ENCODE peak calls at places on chromosomes 11 and 22, in eight cellular contexts. One of them, this sample, is unnamed.

GRCh38 chr22:45317551-45318167 is 7.9 kb downstream of the FAM118A start:
- DNase-seq in NAMALWA: no peak
- DNase-seq in H9: peak; percentile 63
- DNase-seq in EL: peak; percentile 20
- DNase-seq in NCI-H510A treated with DMSO at 0.1 percent for 48 hours: peak; percentile 12
- DNase-seq in CD8-positive, alpha-beta memory T cell: no peak
- DNase-seq in GOT3: peak; percentile 24
- DNase-seq in activated CD4-positive, alpha-beta T cell treated with anti-CD3 and anti-CD28 coated beads for 24 hours: no peak
- DNase-seq in this sample: no peak

GRCh38 chr22:35892192-35892591 is 136.4 kb downstream of the RBFOX2 start:
- DNase-seq in NAMALWA: no peak
- DNase-seq in H9: no peak
- DNase-seq in EL: peak; percentile 80
- DNase-seq in NCI-H510A treated with DMSO at 0.1 percent for 48 hours: no peak
- DNase-seq in CD8-positive, alpha-beta memory T cell: no peak
- DNase-seq in GOT3: no peak
- DNase-seq in activated CD4-positive, alpha-beta T cell treated with anti-CD3 and anti-CD28 coated beads for 24 hours: no peak
- DNase-seq in this sample: no peak

GRCh38 chr11:114964676-114965214 is 286.4 kb downstream of the NXPE2 start:
- DNase-seq in NAMALWA: no peak
- DNase-seq in H9: no peak
- DNase-seq in EL: no peak
- DNase-seq in NCI-H510A treated with DMSO at 0.1 percent for 48 hours: no peak
- DNase-seq in CD8-positive, alpha-beta memory T cell: no peak
- DNase-seq in GOT3: no peak
- DNase-seq in activated CD4-positive, alpha-beta T cell treated with anti-CD3 and anti-CD28 coated beads for 24 hours: no peak
- DNase-seq in this sample: no peak

GRCh38 chr11:128291835-128292234 is 295.5 kb downstream of the ETS1 start:
- DNase-seq in NAMALWA: peak; percentile 67
- DNase-seq in H9: no peak
- DNase-seq in EL: no peak
- DNase-seq in NCI-H510A treated with DMSO at 0.1 percent for 48 hours: peak; percentile 16
- DNase-seq in CD8-positive, alpha-beta memory T cell: peak; percentile 53
- DNase-seq in GOT3: no peak
- DNase-seq in activated CD4-positive, alpha-beta T cell treated with anti-CD3 and anti-CD28 coated beads for 24 hours: no peak
- DNase-seq in this sample: peak; percentile 53

GRCh38 chr11:98365185-98365584 is 655.6 kb upstream of the CNTN5 start:
- DNase-seq in NAMALWA: no peak
- DNase-seq in H9: no peak
- DNase-seq in EL: no peak
- DNase-seq in NCI-H510A treated with DMSO at 0.1 percent for 48 hours: no peak
- DNase-seq in CD8-positive, alpha-beta memory T cell: no peak
- DNase-seq in GOT3: no peak
- DNase-seq in activated CD4-positive, alpha-beta T cell treated with anti-CD3 and anti-CD28 coated beads for 24 hours: no peak
- DNase-seq in this sample: no peak

GRCh38 chr11:27720277-27720830 is 20.1 kb upstream of the BDNF start:
- DNase-seq in NAMALWA: no peak
- DNase-seq in H9: peak; percentile 80
- DNase-seq in EL: peak; percentile 67
- DNase-seq in NCI-H510A treated with DMSO at 0.1 percent for 48 hours: no peak
- DNase-seq in CD8-positive, alpha-beta memory T cell: no peak
- DNase-seq in GOT3: no peak
- DNase-seq in activated CD4-positive, alpha-beta T cell treated with anti-CD3 and anti-CD28 coated beads for 24 hours: no peak
- DNase-seq in this sample: no peak

GRCh38 chr22:24772493-24773220 is 1.9 kb downstream of the PIWIL3 start:
- DNase-seq in NAMALWA: no peak
- DNase-seq in H9: peak; percentile 79
- DNase-seq in EL: peak; percentile 58
- DNase-seq in NCI-H510A treated with DMSO at 0.1 percent for 48 hours: peak; percentile 21
- DNase-seq in CD8-positive, alpha-beta memory T cell: no peak
- DNase-seq in GOT3: no peak
- DNase-seq in activated CD4-positive, alpha-beta T cell treated with anti-CD3 and anti-CD28 coated beads for 24 hours: no peak
- DNase-seq in this sample: no peak

GRCh38 chr22:46150615-46151423 is 493 bp downstream of the PPARA start:
- DNase-seq in NAMALWA: peak; percentile 60
- DNase-seq in H9: peak; percentile 34
- DNase-seq in EL: no peak
- DNase-seq in NCI-H510A treated with DMSO at 0.1 percent for 48 hours: no peak
- DNase-seq in CD8-positive, alpha-beta memory T cell: peak; percentile 56
- DNase-seq in GOT3: no peak
- DNase-seq in activated CD4-positive, alpha-beta T cell treated with anti-CD3 and anti-CD28 coated beads for 24 hours: peak; percentile 15
- DNase-seq in this sample: peak; percentile 56

GRCh38 chr22:22210375-22210774 is 34.2 kb upstream of the VPREB1 start:
- DNase-seq in NAMALWA: no peak
- DNase-seq in H9: no peak
- DNase-seq in EL: peak; percentile 59
- DNase-seq in NCI-H510A treated with DMSO at 0.1 percent for 48 hours: no peak
- DNase-seq in CD8-positive, alpha-beta memory T cell: no peak
- DNase-seq in GOT3: no peak
- DNase-seq in activated CD4-positive, alpha-beta T cell treated with anti-CD3 and anti-CD28 coated beads for 24 hours: peak; percentile 46
- DNase-seq in this sample: peak; percentile 23

This sample was measured in germinal center.